ENCODE peak calls at places on chromosomes 5 and 9, in five cellular contexts. R is CD4-positive, CD25-positive, alpha-beta regulatory T cell; Y is IMR-90; M is heart right ventricle; P is brain microvascular endothelial cell. I is an unnamed sample.

GRCh38 chr5:7208911-7209310 is 187.0 kb upstream of the ADCY2 start:
- DNase-seq in R (no peak), Y (no peak), M (no peak), P (no peak), I (no peak)

GRCh38 chr5:3009605-3010004 is 258.1 kb upstream of the IRX2 start:
- DNase-seq in R (no peak), Y (no peak), M (no peak), P (no peak), I (no peak)

GRCh38 chr5:143679777-143680176 is 132.2 kb upstream of the HMHB1 start:
- DNase-seq in R (no peak), Y (peak; percentile 56), M (no peak), P (peak; percentile 63), I (no peak)

GRCh38 chr5:181204561-181205401 is at the start of gene TRIM7:
- DNase-seq in R (no peak), Y (peak; percentile 20), M (peak; percentile 75), P (no peak), I (peak; percentile 87)

GRCh38 chr9:109781086-109781485 is 1.1 kb downstream of the PALM2AKAP2 start:
- DNase-seq in R (no peak), Y (no peak), M (no peak), P (no peak), I (no peak)

GRCh38 chr9:2424564-2425153 is 196.9 kb upstream of the VLDLR start:
- DNase-seq in R (no peak), Y (no peak), M (no peak), P (peak; percentile 25), I (peak; percentile 73)

GRCh38 chr5:126000533-126000932 is 422.7 kb upstream of the GRAMD2B start:
- DNase-seq in R (no peak), Y (no peak), M (no peak), P (no peak), I (no peak)

GRCh38 chr9:125700791-125701190 is 6.2 kb downstream of the MAPKAP1 start:
- DNase-seq in R (no peak), Y (peak; percentile 10), M (no peak), P (no peak), I (no peak)

GRCh38 chr9:134967547-134967930 is 49.8 kb upstream of the FCN1 start:
- DNase-seq in R (no peak), Y (peak; percentile 6), M (no peak), P (no peak), I (peak; percentile 49)

GRCh38 chr5:33701251-33701650 is 190.5 kb downstream of the ADAMTS12 start:
- DNase-seq in R (no peak), Y (peak; percentile 61), M (no peak), P (peak; percentile 59), I (no peak)

GRCh38 chr9:19114680-19115270 is 12.1 kb upstream of the HAUS6 start:
- DNase-seq in R (no peak), Y (peak; percentile 68), M (no peak), P (no peak), I (no peak)
- H3K27ac ChIP-seq in R (no peak overlapping the region), Y (no peak overlapping the region), M (no peak overlapping the region), P (no peak overlapping the region), I (no peak overlapping the region)

GRCh38 chr5:87122171-87122977 is 145.3 kb upstream of the RASA1 start:
- DNase-seq in R (no peak), Y (no peak), M (no peak), P (no peak), I (no peak)
- H3K4me3 ChIP-seq in R (peak overlapping the region; percentile 62), Y (no peak overlapping the region), M (no peak overlapping the region), P (no peak overlapping the region), I (no peak overlapping the region)

DNA sequence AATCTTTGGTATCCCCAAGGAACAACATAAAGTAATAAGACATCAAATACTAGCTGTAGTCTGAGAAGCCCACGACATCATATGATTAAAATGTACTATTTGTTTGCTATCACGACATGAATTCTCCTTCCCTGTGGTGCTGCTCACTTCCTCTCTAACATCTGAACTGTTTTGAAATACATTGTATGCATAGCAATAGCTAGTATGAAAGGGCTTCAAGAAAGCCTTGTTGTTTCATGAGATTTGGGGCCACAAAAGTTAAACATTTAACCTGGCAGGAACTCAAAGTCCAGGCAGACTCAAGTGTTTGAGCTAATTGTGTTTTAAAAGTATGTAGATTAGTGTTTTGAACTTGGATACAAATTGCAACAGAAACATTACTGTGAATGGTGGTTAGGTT is 237.4 kb upstream of the PTGER4 start:
- DNase-seq in R (peak; percentile 9), Y (peak; percentile 83), M (no peak), P (peak; percentile 50), I (no peak)
- H3K27ac ChIP-seq in R (no peak overlapping the region), Y (no peak overlapping the region), M (peak overlapping the region; percentile 3), P (peak overlapping the region; percentile 41), I (no peak overlapping the region)

DNA sequence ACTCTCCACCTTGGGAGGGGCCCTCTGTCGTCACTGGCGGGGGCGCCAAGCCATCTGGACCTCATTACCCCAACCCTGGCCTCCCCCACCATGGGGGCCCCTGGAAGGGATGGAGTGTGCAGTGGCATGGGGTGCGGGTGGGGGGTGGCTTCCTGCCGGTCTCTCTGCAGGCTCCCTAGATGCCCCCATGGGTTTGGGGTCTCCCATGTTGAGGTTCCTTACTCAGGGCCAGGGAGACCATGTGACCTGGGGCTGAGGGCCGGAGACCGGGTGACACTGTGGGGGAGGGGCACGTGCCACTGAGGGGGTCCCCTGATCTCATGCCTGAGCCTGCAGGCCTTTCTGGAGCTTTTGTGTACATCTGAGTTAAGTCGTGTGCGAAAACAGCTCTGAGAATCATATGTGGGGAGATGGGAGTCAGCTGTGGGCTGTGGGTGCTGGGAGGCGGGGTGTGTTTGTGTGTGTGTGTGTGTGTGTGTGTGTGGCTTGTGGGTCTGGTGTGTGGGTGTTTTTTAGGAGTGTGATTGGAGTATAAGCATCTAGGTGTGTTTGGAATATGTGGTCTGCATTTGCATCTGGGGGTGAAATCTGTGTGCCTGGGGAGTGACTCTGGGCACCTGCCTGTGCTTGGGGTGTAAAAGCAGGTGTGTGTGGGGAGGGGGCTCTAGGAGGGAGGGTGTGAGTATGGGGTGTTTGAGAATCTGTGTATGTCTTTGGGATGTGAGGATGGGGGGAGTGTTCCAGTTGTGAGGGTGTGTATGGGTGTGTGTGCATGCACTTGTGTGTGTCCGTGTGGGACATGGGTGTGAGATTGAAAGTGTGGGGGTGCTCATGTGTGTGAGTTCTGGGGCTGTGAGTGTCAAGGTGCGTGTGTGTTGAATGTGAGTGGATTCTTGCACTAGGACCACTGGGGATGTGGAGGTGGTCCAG is 32.1 kb downstream of the GOLGA2 start:
- DNase-seq in R (no peak), Y (peak; percentile 21), M (peak; percentile 52), P (no peak), I (peak; percentile 66)
- H3K4me3 ChIP-seq in R (no peak overlapping the region), Y (peak overlapping the region; percentile 47), M (peak overlapping the region; percentile 24), P (peak overlapping the region; percentile 49), I (no peak overlapping the region)

GRCh38 chr9:37908283-37908682 is 4.4 kb upstream of the SLC25A51 start:
- DNase-seq in R (no peak), Y (no peak), M (no peak), P (no peak), I (no peak)
- H3K27ac ChIP-seq in R (no peak overlapping the region), Y (no peak overlapping the region), M (no peak overlapping the region), P (no peak overlapping the region), I (no peak overlapping the region)

GRCh38 chr9:129751841-129752801 is 721 bp downstream of the PTGES start:
- DNase-seq in R (no peak), Y (no peak), M (no peak), P (no peak), I (peak; percentile 85)
- H3K4me3 ChIP-seq in R (no peak overlapping the region), Y (peak overlapping the region; percentile 31), M (peak overlapping the region; percentile 22), P (peak overlapping the region; percentile 57), I (peak overlapping the region; percentile 56)

GRCh38 chr5:162699361-162699760 is 631.8 kb downstream of the GABRG2 start:
- DNase-seq in R (no peak), Y (no peak), M (no peak), P (no peak), I (no peak)

GRCh38 chr5:162703914-162704313 is 636.3 kb downstream of the GABRG2 start:
- DNase-seq in R (no peak), Y (no peak), M (no peak), P (no peak), I (no peak)
- H3K27ac ChIP-seq in R (no peak overlapping the region), Y (no peak overlapping the region), M (no peak overlapping the region), P (no peak overlapping the region), I (no peak overlapping the region)

GRCh38 chr5:178453224-178453623 is 137.0 kb downstream of the COL23A1 start:
- DNase-seq in R (no peak), Y (peak; percentile 41), M (no peak), P (peak; percentile 38), I (no peak)

GRCh38 chr5:178455480-178455835 is 134.7 kb downstream of the COL23A1 start:
- DNase-seq in R (no peak), Y (no peak), M (no peak), P (no peak), I (no peak)

GRCh38 chr5:178457471-178457870 is 132.7 kb downstream of the COL23A1 start:
- DNase-seq in R (no peak), Y (no peak), M (no peak), P (no peak), I (no peak)

GRCh38 chr5:178454308-178454707 is 135.9 kb downstream of the COL23A1 start:
- DNase-seq in R (no peak), Y (no peak), M (no peak), P (no peak), I (no peak)

DNA sequence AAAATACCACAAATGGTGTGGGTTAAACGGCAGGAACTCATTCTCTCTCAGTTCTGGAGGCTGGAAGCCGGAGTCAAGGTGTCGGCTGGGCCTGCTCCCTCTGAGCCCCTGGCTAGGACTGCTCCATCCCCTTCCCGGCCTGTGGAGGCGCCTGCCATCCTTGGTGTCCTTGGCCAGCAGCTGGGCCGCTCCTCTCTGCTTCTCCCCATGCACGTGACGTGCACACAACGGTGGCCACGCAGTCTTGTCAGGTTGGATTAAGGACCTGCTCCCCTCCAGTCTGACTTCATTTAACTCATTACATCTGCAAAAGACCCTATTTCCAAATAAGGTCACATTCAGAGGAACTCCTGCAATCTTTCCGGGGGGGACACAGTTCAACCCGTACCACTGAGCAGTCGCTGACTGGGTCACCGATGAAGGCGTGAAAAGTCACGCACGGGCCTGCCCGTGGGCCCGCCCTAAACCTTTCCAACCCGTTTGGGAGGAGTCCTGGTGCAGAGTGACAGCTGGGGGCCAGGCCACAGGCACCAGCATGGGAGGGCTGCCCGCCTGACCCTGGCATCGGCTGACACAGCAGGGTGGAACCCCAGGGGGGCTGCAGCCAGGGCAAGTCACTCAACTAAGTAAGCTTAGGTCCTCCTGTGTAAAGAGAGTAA is 135.2 kb downstream of the COL23A1 start:
- DNase-seq in R (no peak), Y (no peak), M (no peak), P (no peak), I (no peak)
- H3K4me3 ChIP-seq in R (no peak overlapping the region), Y (no peak overlapping the region), M (no peak overlapping the region), P (no peak overlapping the region), I (no peak overlapping the region)

DNA sequence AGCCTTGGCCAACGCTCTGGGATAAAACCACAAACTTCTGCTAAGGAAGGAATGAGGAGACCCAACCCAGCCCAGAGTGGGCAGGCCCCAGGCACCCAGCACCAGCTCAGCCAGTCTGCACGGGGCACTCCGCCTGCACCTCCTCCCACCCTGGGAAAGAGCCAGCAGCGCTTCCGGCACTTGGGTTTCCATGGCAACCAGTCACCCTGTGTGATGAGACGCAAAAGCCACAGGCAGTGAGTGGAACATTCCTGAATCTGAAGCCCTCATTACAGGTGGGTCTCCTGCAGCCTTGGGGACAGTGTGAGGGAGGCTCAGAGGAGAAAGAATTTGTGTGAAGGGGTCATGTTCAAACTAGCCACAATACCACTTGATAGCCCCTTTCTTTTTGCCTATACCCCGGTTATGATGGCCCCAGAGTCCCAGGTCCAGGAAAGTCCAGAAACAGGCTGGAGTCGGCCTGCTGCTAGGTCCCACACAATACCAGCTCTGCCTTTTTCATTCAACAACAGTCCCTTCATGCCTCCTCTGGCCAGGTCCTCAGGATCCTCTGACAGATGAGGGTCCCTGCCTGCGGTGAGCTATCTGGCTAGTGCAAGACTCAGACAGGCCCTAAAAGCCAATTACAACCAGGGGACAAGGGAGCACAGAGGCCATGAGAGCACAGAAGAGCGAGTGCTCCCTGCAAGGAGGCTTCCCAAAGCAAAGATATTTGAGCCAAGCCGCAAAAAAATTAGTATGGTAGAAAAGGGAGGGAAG is 85.0 kb upstream of the ZBTB43 start:
- DNase-seq in R (peak; percentile 88), Y (peak; percentile 25), M (peak; percentile 72), P (peak; percentile 79), I (peak; percentile 96)
- H3K27ac ChIP-seq in R (peak overlapping the region; percentile 79), Y (no peak overlapping the region), M (no peak overlapping the region), P (no peak overlapping the region), I (peak overlapping the region; percentile 82)

I was measured in kidney.